ENCODE peak calls at places on chromosomes 6 and 20, in four cellular contexts. Z is endothelial cell, T is lower leg skin, C is breast epithelium. A is an unnamed sample.

GRCh38 chr20:6051505-6051904 is 2.4 kb downstream of the LRRN4 start:
- DNase-seq in T (no peak), Z (no peak), C (no peak), A (no peak)

GRCh38 chr6:150343434-150343833 is 25.4 kb upstream of the IYD start:
- DNase-seq in T (no peak), Z (no peak), C (no peak), A (no peak)

GRCh38 chr6:148997863-148998262 is 251.0 kb downstream of the UST start:
- DNase-seq in T (no peak), C (no peak), Z (no peak), A (no peak)

GRCh38 chr20:24785141-24785924 is 163.7 kb upstream of the CST7 start:
- DNase-seq in C (no peak), Z (no peak), T (no peak), A (no peak)

GRCh38 chr6:152642578-152643375 is 5.6 kb upstream of the SYNE1 start:
- DNase-seq in T (peak), Z (peak), C (no peak), A (no peak)

GRCh38 chr6:167058261-167058660 is 59.1 kb downstream of the CEP43 start:
- DNase-seq in T (no peak), Z (no peak), C (no peak), A (no peak)

GRCh38 chr6:40888456-40888990 is 150.5 kb downstream of the UNC5CL start:
- DNase-seq in C (no peak), T (no peak), Z (no peak), A (no peak)

GRCh38 chr6:70299456-70299855 is 3.4 kb downstream of the COL9A1 start:
- DNase-seq in T (no peak), C (no peak), Z (peak), A (no peak)

GRCh38 chr6:116447496-116448011 is 13.6 kb upstream of the CALHM6 start:
- DNase-seq in T (no peak), C (no peak), Z (no peak), A (no peak)

GRCh38 chr6:153146413-153146812 is 15.3 kb upstream of the RGS17 start:
- DNase-seq in T (no peak), Z (no peak), C (no peak), A (no peak)

GRCh38 chr6:162962093-162962492 is 234.3 kb downstream of the PACRG start:
- DNase-seq in Z (no peak), T (no peak), C (no peak), A (no peak)

GRCh38 chr20:12916699-12917098 is 92.1 kb upstream of the SPTLC3 start:
- DNase-seq in T (no peak), C (no peak), Z (no peak), A (no peak)

GRCh38 chr6:116941727-116942126 is 64.7 kb downstream of the RFX6 start:
- DNase-seq in T (no peak), C (no peak), Z (no peak), A (no peak)

GRCh38 chr6:109853951-109854350 is 124.2 kb upstream of the GPR6 start:
- DNase-seq in C (no peak), Z (no peak), T (no peak), A (no peak)

GRCh38 chr6:41634657-41635056 is 3.6 kb upstream of the MDFI start:
- DNase-seq in C (no peak), T (no peak), Z (no peak), A (no peak)

GRCh38 chr6:46626228-46626909 is 26.2 kb downstream of the CYP39A1 start:
- DNase-seq in T (no peak), Z (peak), C (no peak), A (no peak)

GRCh38 chr6:147448212-147448611 is 60.3 kb upstream of the SAMD5 start:
- DNase-seq in T (no peak), Z (no peak), C (no peak), A (no peak)

GRCh38 chr6:133208183-133208755 is 32.9 kb upstream of the EYA4 start:
- DNase-seq in Z (no peak), T (no peak), C (no peak), A (no peak)
- TF ChIP-seq CTCF in Z (no peak), T (no peak), C (no peak), A (no peak)

DNA sequence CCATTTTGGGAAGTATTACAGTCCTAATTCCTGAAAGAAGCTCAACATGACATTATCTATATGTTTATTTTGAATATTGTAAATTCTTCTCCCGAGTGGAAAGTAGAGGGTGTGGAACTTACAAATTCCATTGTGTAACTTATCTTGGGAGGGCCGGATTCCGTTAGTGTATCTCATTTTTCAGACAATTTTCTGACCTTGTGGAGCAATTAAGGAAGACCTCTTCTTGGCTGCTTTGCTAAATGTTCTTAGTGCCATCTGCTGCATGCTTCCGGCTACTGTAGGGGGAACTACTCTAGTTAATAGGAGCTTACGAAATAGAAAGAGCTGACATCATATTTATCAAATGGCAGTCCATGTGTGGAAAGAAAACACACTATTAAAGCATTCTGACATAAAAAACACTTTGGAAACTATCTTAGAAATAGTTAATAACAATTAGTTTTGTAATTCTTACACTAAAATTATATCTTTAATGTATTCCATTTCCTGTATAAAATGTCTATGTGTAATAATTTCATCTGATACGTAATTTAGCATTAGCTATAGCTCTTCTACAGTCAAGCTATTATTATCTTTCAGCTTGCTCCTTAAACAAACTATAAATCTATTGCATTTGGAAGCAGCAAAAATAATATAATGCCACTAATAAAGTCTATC is 41.5 kb upstream of the KCNQ5 start:
- DNase-seq in T (no peak), Z (peak), C (no peak), A (no peak)
- TF ChIP-seq CTCF in T (no peak), Z (no peak), C (no peak), A (peak)

GRCh38 chr20:45294003-45294368 is 12.7 kb upstream of the RBPJL start:
- DNase-seq in Z (no peak), T (no peak), C (no peak), A (no peak)
- TF ChIP-seq CTCF in Z (peak), T (no peak), C (no peak), A (no peak)

GRCh38 chr6:411402-412145 is 20.0 kb downstream of the IRF4 start:
- DNase-seq in C (no peak), T (no peak), Z (no peak), A (no peak)

GRCh38 chr6:410555-411395 is 19.2 kb downstream of the IRF4 start:
- DNase-seq in T (no peak), Z (no peak), C (no peak), A (no peak)

GRCh38 chr6:409370-409972 is 17.9 kb downstream of the IRF4 start:
- DNase-seq in C (no peak), T (no peak), Z (no peak), A (no peak)

GRCh38 chr6:408148-408547 is 16.6 kb downstream of the IRF4 start:
- DNase-seq in Z (no peak), T (no peak), C (no peak), A (no peak)

GRCh38 chr6:408599-409102 is 17.1 kb downstream of the IRF4 start:
- DNase-seq in C (no peak), Z (peak), T (no peak), A (no peak)
- TF ChIP-seq CTCF in C (no peak), Z (no peak), T (no peak), A (peak)

DNA sequence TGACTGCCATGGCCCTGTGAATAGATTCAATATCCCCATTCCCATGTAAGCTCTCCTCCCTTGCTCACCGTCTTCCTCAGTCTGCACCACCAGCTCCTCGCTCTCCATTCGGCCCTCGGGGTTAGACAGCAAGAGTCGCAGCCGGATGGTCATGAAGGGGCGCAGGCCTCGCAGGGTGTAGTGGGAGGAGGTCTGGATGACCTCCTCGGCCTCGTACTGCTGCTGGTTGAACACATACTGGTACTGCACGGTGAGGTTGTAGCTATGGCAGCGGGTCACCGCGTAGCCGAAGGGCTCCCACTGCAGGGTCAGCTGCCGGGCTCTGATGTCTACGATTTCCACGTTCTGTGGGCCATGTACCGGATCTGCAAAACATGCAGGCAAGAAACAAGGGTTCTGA is 717.5 kb downstream of the PTPRT start:
- DNase-seq in C (no peak), T (no peak), Z (no peak), A (no peak)
- TF ChIP-seq CTCF in C (no peak), T (no peak), Z (no peak), A (no peak)

DNA sequence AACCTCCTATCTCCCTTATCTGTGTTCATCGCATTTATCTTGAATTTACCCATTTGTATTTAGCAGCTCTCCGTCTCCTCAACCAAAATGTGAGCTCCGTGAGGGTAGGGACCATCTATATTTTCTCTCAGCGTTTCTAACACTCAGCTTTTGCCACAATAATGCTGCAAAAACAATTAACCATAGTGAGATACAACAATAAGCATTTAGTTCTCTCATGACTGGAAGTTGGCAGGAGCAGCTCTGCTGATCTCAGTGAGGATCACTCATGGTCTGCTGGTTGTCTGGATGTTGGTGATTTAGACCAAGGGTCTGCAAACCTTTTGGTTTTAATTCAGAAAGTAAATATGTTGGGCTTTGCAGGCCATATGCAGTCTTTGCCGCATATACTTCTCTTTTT is 394.8 kb upstream of the RNF217 start:
- DNase-seq in C (no peak), Z (no peak), T (no peak), A (no peak)
- TF ChIP-seq CTCF in C (no peak), Z (no peak), T (no peak), A (no peak)

DNA sequence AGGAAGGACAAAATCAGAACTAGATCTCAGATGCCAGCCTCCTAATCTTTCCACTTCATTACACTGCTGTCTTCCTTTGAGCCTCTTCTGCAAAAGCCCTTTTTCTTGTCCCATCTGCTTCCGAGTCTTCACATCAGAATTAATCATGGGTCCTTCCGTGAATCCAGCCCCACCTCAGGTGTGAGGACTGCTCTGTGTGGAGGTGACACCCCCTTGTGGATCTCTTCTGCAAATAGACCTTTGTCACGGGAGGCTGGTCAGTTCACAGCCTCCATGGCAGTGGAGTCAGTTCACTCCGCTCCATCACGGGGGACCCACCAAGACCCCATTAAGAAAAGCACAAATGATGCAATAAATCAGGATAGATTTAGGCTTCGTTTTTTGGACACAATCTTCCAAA is 171.1 kb downstream of the ADAT2 start:
- DNase-seq in T (no peak), C (no peak), Z (peak), A (no peak)
- TF ChIP-seq CTCF in T (no peak), C (no peak), Z (peak), A (peak)

GRCh38 chr20:43953919-43954617 is 39.4 kb downstream of the TOX2 start:
- DNase-seq in C (no peak), T (no peak), Z (no peak), A (no peak)
- TF ChIP-seq CTCF in C (no peak), T (no peak), Z (no peak), A (no peak)